ENCODE peak calls at places on chromosomes 16 and 17, in four cellular contexts. A is upper lobe of left lung, H is IMR-90, Q is gastrocnemius medialis. G is an unnamed sample. For H3K27me3, the result is how much of the 10 kb centered on the place peaks cover.

GRCh38 chr16:69501956-69502457 is 63.8 kb upstream of the NFAT5 start:
- ATAC-seq in A (no peak), H (peak), Q (peak), G (no peak)

GRCh38 chr16:31513126-31513525 is 4.9 kb upstream of the RUSF1 start:
- ATAC-seq in A (no peak), H (peak), Q (no peak), G (no peak)

GRCh38 chr17:2706911-2707510 is 4.6 kb downstream of the CLUH start:
- ATAC-seq in A (no peak), H (no peak), Q (peak), G (no peak)

GRCh38 chr16:51137097-51137496 is 14.0 kb downstream of the SALL1 start:
- ATAC-seq in A (no peak), H (no peak), Q (no peak), G (no peak)

GRCh38 chr16:86510465-86511261 is at the start of gene FOXF1:
- ATAC-seq in A (no peak), H (no peak), Q (no peak), G (no peak)

GRCh38 chr17:81148986-81149533 is 16.2 kb upstream of the PVALEF start:
- ATAC-seq in A (peak), H (no peak), Q (no peak), G (no peak)

GRCh38 chr17:74567397-74567796 is at the start of gene CD300H:
- ATAC-seq in A (no peak), H (no peak), Q (no peak), G (no peak)

GRCh38 chr17:64406321-64407200 is 15.9 kb upstream of the PECAM1 start:
- ATAC-seq in A (no peak), H (no peak), Q (no peak), G (no peak)

GRCh38 chr17:1555618-1556471 is 6.7 kb downstream of the PITPNA start:
- ATAC-seq in A (peak), H (no peak), Q (no peak), G (no peak)

GRCh38 chr17:82603981-82604448 is 44.2 kb downstream of the WDR45B start:
- ATAC-seq in A (peak), H (no peak), Q (peak), G (peak)
- TF ChIP-seq POLR2A in A (no peak), H (no peak), Q (peak), G (no peak)

DNA sequence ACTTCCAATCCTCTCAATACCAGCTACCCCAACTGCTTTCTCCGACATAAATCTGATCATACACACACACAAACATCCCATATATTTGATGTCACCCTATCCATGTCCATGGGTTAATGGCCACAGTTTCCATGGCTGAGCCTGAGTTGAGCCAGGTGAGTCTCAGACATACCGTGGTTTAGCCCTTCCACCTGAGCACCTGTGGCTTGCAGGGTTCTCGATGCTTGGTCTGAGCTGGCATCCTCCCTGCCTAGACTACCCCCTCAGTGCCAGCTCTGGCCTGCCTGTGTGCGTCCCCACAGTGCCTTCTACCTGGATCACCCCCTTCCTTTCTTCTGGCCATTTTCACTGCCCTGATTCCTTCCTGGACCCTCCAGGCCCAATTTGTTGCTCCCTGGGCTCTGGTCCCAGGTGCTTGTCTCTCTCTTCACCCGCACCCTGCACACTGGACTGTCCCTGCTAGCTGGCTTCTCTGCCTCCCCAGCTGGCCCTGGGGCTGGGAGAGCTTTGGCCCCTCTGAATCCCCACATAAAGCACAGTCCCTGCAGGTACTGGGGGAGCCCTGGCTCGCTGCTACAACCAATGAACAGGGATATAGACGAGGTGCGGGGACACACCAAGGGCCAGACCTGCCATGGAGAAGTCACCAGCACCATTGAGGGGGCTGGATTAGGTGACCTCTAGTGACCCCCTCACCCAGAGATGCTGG is 7.4 kb downstream of the ELMO3 start:
- ATAC-seq in A (no peak), H (no peak), Q (no peak), G (no peak)
- H3K27ac ChIP-seq in A (no peak), H (no peak), Q (no peak), G (no peak)

GRCh38 chr17:60773552-60773951 is 95.9 kb downstream of the BCAS3 start:
- ATAC-seq in A (no peak), H (no peak), Q (no peak), G (no peak)
- H3K27me3 ChIP-seq in A (under half), H (under half), Q (under half), G (under half)

DNA sequence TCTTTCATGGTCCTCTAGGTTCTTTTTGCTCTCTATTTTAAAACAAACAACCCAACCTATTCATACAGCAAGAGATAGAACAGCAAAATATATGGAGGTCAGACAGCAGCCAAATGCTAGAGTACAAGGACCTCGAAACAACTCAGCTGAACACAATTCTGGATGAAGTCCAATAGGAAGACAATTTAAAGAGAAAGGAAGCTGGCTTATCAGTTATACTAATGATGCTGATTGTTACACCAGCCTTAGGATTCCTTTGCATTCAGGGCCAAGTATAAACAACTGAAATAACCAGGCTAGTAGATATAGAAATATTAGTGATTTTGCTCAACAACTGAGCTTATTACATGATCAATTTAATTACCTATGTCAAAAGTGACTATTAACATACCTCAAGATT is 2.5 kb downstream of the SSH2 start:
- ATAC-seq in A (no peak), H (no peak), Q (no peak), G (no peak)
- TF ChIP-seq POLR2A in A (no peak), H (no peak), Q (no peak), G (no peak)

DNA sequence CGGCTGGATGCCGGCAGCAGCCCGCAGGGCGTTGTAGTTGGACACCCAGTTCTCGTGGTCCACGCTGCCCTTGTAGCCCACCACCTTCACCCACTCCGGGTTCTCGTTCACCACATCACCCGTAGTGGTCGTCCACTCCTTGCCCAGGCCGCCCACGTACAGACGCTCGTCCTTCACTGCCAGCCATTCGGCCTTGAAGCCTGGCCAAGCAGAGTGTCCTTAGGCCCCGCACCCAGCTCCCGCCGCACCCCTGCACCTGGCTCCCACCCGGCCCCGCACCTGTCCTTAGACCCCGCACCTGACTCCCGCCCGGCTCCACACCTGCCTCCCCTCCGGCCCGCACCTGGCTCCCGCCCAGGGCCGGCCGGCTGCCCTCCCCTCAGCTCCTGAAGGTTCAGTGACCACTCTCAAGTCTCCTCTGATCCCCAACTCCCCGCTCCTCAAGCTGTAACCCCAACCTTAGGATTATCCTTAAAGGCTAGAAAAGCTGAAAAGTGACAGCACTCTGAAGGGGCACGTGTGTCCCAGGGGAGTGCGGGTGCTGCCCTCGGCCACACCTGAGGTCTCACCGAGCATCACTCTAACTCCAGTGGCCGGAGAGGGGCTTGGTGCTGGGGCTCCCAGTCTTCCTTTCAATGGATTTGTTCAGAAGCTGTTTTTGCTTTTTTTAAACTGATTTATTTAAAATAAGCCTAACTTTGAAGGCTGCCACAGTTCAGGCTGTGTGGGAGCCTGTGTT is 14.4 kb downstream of the CANT1 start:
- ATAC-seq in A (no peak), H (no peak), Q (no peak), G (no peak)
- H3K27ac ChIP-seq in A (peak), H (no peak), Q (no peak), G (no peak)